ENCODE peak calls at places on chromosome 6, in nine cellular contexts. Y is heart left ventricle, S is A549, O is tibial nerve, T is ovary, P is H1, B is HCT116, U is body of pancreas, V is gastrocnemius medialis. J is an unnamed sample. For H3K4me1, the result is how much of the 10 kb centered on the place peaks cover.

GRCh38 chr6:14966902-14967711 is 278.8 kb upstream of the JARID2 start:
- DNase-seq in Y (no peak), S (no peak), O (no peak), T (no peak), P (no peak), B (no peak), U (no peak), V (no peak), J (no peak)

GRCh38 chr6:797479-798077 is 104.6 kb upstream of the EXOC2 start:
- DNase-seq in Y (no peak), S (peak), O (no peak), T (no peak), P (peak), B (peak), U (peak), V (no peak), J (peak)

GRCh38 chr6:111230351-111231077 is 143.2 kb downstream of the SLC16A10 start:
- DNase-seq in Y (no peak), S (no peak), O (no peak), T (no peak), P (no peak), B (no peak), U (no peak), V (no peak), J (no peak)

GRCh38 chr6:4295058-4295788 is 159.8 kb upstream of the ECI2 start:
- DNase-seq in Y (no peak), S (no peak), O (no peak), T (no peak), P (no peak), B (no peak), U (no peak), V (no peak), J (no peak)

GRCh38 chr6:38517005-38517404 is 122.7 kb downstream of the BTBD9 start:
- DNase-seq in Y (no peak), S (peak), O (no peak), T (no peak), P (no peak), B (no peak), U (no peak), V (no peak), J (no peak)

GRCh38 chr6:13425971-13426931 is 61.1 kb downstream of the GFOD1 start:
- DNase-seq in Y (peak), S (no peak), O (no peak), T (no peak), P (no peak), B (no peak), U (no peak), V (no peak), J (peak)

GRCh38 chr6:170578909-170579308 is 5.5 kb downstream of the PDCD2 start:
- DNase-seq in Y (no peak), S (no peak), O (no peak), T (no peak), P (no peak), B (no peak), U (no peak), V (no peak), J (no peak)

GRCh38 chr6:36998723-36999466 is 6.6 kb upstream of the FGD2 start:
- DNase-seq in Y (no peak), S (no peak), O (no peak), T (no peak), P (no peak), B (no peak), U (peak), V (peak), J (no peak)

GRCh38 chr6:145948328-145948727 is 15.8 kb downstream of the SHPRH start:
- DNase-seq in Y (no peak), S (no peak), O (no peak), T (no peak), P (no peak), B (no peak), U (no peak), V (no peak), J (no peak)

GRCh38 chr6:44056392-44057237 is 70.6 kb downstream of the MRPL14 start:
- DNase-seq in Y (peak), S (no peak), O (no peak), T (no peak), P (no peak), B (no peak), U (no peak), V (no peak), J (no peak)

GRCh38 chr6:44661221-44661609 is 273.7 kb downstream of the CDC5L start:
- DNase-seq in Y (no peak), S (no peak), O (no peak), T (no peak), P (no peak), B (no peak), U (no peak), V (no peak), J (no peak)

GRCh38 chr6:167919349-167919748 is 78.1 kb upstream of the KIF25 start:
- DNase-seq in Y (no peak), S (no peak), O (no peak), T (no peak), P (no peak), B (no peak), U (no peak), V (no peak), J (no peak)

GRCh38 chr6:14217728-14218637 is 100.4 kb downstream of the CD83 start:
- DNase-seq in Y (no peak), S (no peak), O (no peak), T (no peak), P (no peak), B (no peak), U (no peak), V (no peak), J (no peak)

GRCh38 chr6:50602191-50602810 is 111.0 kb upstream of the TFAP2D start:
- DNase-seq in Y (no peak), S (peak), O (no peak), T (no peak), P (no peak), B (peak), U (no peak), V (no peak), J (no peak)

GRCh38 chr6:44223471-44224153 is at the start of gene SLC29A1:
- DNase-seq in Y (peak), S (peak), O (peak), T (peak), P (peak), B (no peak), U (peak), V (peak), J (peak)

GRCh38 chr6:155641603-155642002 is 186.0 kb upstream of the NOX3 start:
- DNase-seq in Y (no peak), S (no peak), O (no peak), T (no peak), P (no peak), B (no peak), U (no peak), V (no peak), J (no peak)

GRCh38 chr6:164069352-164070022 is 655.0 kb downstream of the QKI start:
- DNase-seq in Y (peak), S (no peak), O (no peak), T (no peak), P (no peak), B (no peak), U (no peak), V (peak), J (peak)

GRCh38 chr6:57242505-57242904 is 20.4 kb upstream of the RAB23 start:
- DNase-seq in Y (no peak), S (peak), O (no peak), T (no peak), P (no peak), B (no peak), U (no peak), V (no peak), J (no peak)

GRCh38 chr6:56671651-56672461 is 29.2 kb upstream of the DST start:
- DNase-seq in Y (no peak), S (no peak), O (no peak), T (peak), P (no peak), B (no peak), U (peak), V (peak), J (peak)

GRCh38 chr6:33492093-33492492 is 37.7 kb downstream of the ZBTB9 start:
- DNase-seq in Y (no peak), S (no peak), O (no peak), T (no peak), P (no peak), B (no peak), U (no peak), V (no peak), J (no peak)

GRCh38 chr6:28585335-28585734 is 59.7 kb downstream of the GPX5 start:
- DNase-seq in Y (no peak), S (no peak), O (no peak), T (no peak), P (no peak), B (no peak), U (no peak), V (no peak), J (no peak)

DNA sequence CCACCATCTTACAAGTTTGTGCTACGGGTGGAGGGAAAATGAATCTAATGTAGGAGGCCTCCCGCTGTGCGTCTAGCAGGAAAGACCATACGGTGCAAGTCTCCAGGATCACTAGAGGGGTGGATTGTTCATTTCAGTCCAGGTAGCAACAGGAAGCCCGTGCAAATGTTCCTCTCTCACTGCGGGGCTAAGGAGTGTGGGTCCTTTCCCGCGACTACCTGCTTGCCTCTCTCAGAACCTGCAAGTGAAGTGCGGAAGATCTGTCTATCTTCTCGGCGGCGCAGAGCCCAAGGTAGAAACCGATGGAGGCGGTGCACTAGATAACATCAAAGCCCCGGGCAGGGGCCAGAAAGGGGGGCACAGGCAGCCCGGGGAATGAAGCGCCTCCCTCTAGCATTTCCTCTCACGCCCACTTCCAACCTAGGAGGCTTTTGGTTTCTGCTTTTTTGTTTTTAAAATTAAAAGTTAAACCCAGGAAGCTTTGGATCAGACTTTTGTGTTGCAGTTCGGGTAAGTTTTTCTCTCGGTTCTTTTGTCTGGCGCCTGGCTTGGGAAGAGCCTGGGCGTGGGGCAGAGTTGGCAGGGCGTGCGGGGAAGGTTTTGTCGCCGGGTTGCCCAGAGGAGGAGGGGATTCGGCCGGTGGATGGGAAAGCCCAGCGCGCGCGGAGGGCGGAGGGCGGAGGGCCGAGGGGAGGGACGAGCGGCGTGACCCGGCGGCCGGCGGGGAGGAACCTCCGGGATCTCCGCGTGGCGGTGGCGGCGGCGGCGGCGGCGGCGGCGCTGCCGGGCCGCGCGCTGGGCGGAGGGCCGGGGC is 3.5 kb upstream of the HIVEP1 start:
- DNase-seq in Y (peak), S (peak), O (peak), T (peak), P (peak), B (peak), U (peak), V (peak), J (peak)
- TF ChIP-seq POLR2A in Y (no peak), S (no peak), O (no peak), T (peak), P (no peak), B (no peak), U (peak), V (peak), J (peak)

GRCh38 chr6:158839796-158840195 is 20.6 kb upstream of the EZR start:
- DNase-seq in Y (no peak), S (no peak), O (no peak), T (no peak), P (no peak), B (no peak), U (no peak), V (no peak), J (no peak)

GRCh38 chr6:158837684-158838625 is 18.8 kb upstream of the EZR start:
- DNase-seq in Y (no peak), S (no peak), O (no peak), T (no peak), P (no peak), B (no peak), U (peak), V (no peak), J (peak)

GRCh38 chr6:158843751-158844683 is 24.8 kb upstream of the EZR start:
- DNase-seq in Y (no peak), S (no peak), O (no peak), T (no peak), P (no peak), B (no peak), U (peak), V (no peak), J (no peak)

GRCh38 chr6:158840465-158840864 is 21.3 kb upstream of the EZR start:
- DNase-seq in Y (no peak), S (no peak), O (no peak), T (no peak), P (no peak), B (no peak), U (no peak), V (no peak), J (no peak)

DNA sequence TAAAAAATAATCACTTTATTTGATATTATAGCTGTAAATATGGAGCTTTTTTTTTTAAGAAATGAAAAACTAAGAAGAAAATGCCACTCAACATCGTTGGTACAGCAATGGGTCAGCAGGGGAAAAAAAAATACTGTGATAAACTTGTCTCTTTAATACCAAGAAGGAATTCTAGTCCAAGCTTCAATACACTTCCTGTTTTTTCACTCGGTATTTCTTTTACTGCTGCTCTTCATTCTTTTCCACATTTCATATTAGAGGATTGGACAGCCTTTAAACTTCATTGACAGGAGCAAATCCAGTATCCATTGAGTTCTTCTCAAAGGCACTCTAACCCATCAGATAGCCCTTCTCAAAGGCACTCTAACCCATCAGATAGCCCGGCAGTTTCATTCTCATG is 22.2 kb upstream of the EZR start:
- DNase-seq in Y (no peak), S (no peak), O (no peak), T (no peak), P (no peak), B (no peak), U (no peak), V (no peak), J (no peak)
- H3K27ac ChIP-seq in Y (no peak), S (no peak), O (no peak), T (no peak), P (no peak), B (no peak), U (no peak), V (no peak), J (no peak)

GRCh38 chr6:46023216-46023915 is 7.7 kb upstream of the CLIC5 start:
- DNase-seq in Y (no peak), S (no peak), O (peak), T (no peak), P (no peak), B (no peak), U (no peak), V (peak), J (no peak)

GRCh38 chr6:46029602-46030001 is 13.9 kb upstream of the CLIC5 start:
- DNase-seq in Y (no peak), S (no peak), O (no peak), T (no peak), P (no peak), B (no peak), U (no peak), V (no peak), J (no peak)

GRCh38 chr6:46024122-46024769 is 8.6 kb upstream of the CLIC5 start:
- DNase-seq in Y (no peak), S (no peak), O (no peak), T (no peak), P (no peak), B (no peak), U (no peak), V (no peak), J (no peak)

GRCh38 chr6:46025573-46025972 is 9.9 kb upstream of the CLIC5 start:
- DNase-seq in Y (no peak), S (no peak), O (no peak), T (no peak), P (no peak), B (no peak), U (no peak), V (no peak), J (no peak)

GRCh38 chr6:46026307-46026706 is 10.6 kb upstream of the CLIC5 start:
- DNase-seq in Y (no peak), S (no peak), O (no peak), T (no peak), P (no peak), B (no peak), U (no peak), V (no peak), J (no peak)
- H3K4me1 ChIP-seq in Y (under half), S (under half), O (under half), T (under half), P (under half), B (under half), U (under half), V (under half), J (under half)

GRCh38 chr6:99573980-99574617 is 5.6 kb upstream of the CCNC start:
- DNase-seq in Y (no peak), S (no peak), O (no peak), T (no peak), P (no peak), B (no peak), U (no peak), V (no peak), J (no peak)

GRCh38 chr6:99563056-99563723 is 5.3 kb downstream of the CCNC start:
- DNase-seq in Y (no peak), S (no peak), O (no peak), T (no peak), P (no peak), B (no peak), U (no peak), V (no peak), J (no peak)

DNA sequence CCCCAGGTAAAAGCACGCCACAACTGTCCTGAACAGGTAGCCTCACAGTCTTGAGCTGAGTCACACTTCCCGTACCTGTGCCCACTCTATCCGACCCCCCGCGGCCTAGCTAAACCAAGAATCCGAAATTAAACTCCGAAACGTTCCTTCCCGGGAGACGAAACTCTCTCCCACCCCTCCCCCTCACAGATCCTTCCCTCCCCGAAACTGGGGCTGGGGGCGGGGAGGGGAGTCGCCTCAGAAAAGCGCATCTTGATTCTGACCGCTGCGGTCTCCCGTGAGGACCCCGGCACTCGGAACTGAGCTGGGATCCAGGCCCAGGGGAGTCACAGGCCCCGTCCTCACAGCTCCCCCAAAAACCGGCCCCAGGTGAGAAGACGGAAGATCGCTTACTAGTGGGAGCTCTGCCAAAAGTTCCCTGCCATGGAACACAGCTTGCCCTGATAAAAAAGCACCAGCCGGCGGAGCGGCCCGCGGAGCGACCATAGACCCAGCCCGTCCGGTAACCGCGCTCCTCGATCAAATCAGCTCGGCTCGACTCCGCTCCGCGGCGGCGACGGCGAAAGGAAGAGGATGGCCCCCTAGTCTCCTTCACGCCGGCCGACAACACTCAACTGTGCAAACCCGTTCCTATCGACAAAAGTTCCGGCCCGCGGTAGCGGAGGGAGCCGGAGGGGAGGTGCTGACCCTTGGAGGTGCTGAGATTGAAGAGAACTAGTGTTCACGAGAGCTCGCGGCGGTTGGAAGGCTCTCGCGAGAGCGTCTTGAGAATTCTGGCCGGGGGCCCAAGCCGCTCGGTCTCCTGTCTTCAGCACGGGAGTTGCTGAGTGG is at the start of gene CCNC:
- DNase-seq in Y (peak), S (peak), O (peak), T (peak), P (peak), B (peak), U (peak), V (peak), J (peak)
- TF ChIP-seq POLR2A in Y (no peak), S (peak), O (peak), T (peak), P (peak), B (peak), U (peak), V (peak), J (peak)

GRCh38 chr6:100132005-100132404 is 138.0 kb upstream of the MCHR2 start:
- DNase-seq in Y (no peak), S (no peak), O (no peak), T (no peak), P (no peak), B (no peak), U (no peak), V (no peak), J (no peak)

GRCh38 chr6:100134703-100135102 is 140.7 kb upstream of the MCHR2 start:
- DNase-seq in Y (no peak), S (no peak), O (no peak), T (no peak), P (no peak), B (no peak), U (no peak), V (no peak), J (no peak)

GRCh38 chr6:100135977-100136376 is 142.0 kb upstream of the MCHR2 start:
- DNase-seq in Y (no peak), S (no peak), O (no peak), T (no peak), P (no peak), B (no peak), U (no peak), V (no peak), J (no peak)

GRCh38 chr6:100136590-100136989 is 142.6 kb upstream of the MCHR2 start:
- DNase-seq in Y (no peak), S (no peak), O (no peak), T (no peak), P (no peak), B (no peak), U (no peak), V (no peak), J (no peak)

DNA sequence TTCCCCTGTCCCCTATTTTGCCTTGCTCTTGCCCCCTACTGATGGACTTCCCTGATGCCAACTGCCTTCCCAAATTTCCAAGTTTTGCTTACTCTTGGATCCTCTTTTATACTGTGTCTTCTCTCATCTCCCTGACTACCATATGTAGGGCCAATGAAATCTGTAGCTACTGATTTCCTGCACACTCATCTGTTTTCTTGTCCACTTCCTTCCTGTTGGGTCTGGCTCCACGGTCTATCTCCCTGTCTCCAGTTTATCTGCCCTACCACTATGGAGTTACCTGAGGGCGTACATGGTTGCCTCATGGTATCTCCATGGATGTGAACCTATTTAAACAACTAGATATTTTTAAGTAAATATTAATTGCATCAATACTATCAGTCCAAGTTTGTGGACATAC is 140.3 kb upstream of the MCHR2 start:
- DNase-seq in Y (no peak), S (no peak), O (no peak), T (no peak), P (no peak), B (no peak), U (no peak), V (no peak), J (no peak)
- H3K27ac ChIP-seq in Y (no peak), S (no peak), O (no peak), T (no peak), P (no peak), B (no peak), U (no peak), V (no peak), J (no peak)

DNA sequence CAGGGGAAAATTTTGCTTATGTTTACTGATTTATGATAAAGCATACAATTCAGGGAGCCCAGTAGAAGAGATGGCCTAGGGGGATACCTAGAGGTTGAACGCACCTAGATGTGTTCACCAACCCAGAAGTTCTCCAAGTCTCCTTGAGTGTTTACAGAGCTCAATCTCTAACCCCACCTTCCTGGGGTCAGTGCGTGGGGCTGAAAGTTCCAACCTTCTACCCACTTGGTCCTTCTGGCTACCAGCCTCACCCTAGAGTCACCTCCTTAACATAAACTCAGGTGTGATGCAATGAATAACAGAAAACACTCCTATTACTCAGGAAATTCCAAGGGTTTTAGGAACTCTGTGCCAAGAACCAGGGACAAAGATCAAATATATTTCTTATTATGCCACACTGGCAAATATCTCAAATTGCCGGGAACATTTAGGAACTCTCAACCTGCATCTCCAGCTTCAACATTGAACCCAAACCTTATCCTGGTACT is 26.4 kb downstream of the AFG1L start:
- DNase-seq in Y (no peak), S (no peak), O (no peak), T (no peak), P (no peak), B (no peak), U (no peak), V (no peak), J (no peak)
- H3K4me1 ChIP-seq in Y (under half), S (under half), O (under half), T (under half), P (under half), B (under half), U (under half), V (under half), J (under half)

J was measured in breast epithelium.